ENCODE peak calls at places on chromosomes 12 and 14, in four cellular contexts. X is nephron progenitor cell; B is CD8-positive, alpha-beta T cell; V is RWPE2. F is an unnamed sample.

GRCh38 chr12:112375105-112375504 is 7.1 kb downstream of the HECTD4 start:
- DNase-seq in X (no peak), B (no peak), V (no peak), F (no peak)

GRCh38 chr14:100824156-100824555 is 1.8 kb upstream of the MEG3 start:
- DNase-seq in X (peak), B (no peak), V (no peak), F (peak)

GRCh38 chr14:84036863-84037262 is 1493.1 kb upstream of the FLRT2 start:
- DNase-seq in X (no peak), B (no peak), V (no peak), F (no peak)

GRCh38 chr12:28710882-28711281 is 438.2 kb upstream of the FAR2 start:
- DNase-seq in X (no peak), B (no peak), V (no peak), F (no peak)

GRCh38 chr14:60220084-60220483 is 28.9 kb upstream of the PPM1A start:
- DNase-seq in X (no peak), B (no peak), V (no peak), F (no peak)

GRCh38 chr14:67166450-67166853 is 22.8 kb upstream of the GARIN2 start:
- DNase-seq in X (peak), B (peak), V (no peak), F (no peak)

GRCh38 chr12:19893514-19893913 is 454.2 kb downstream of the AEBP2 start:
- DNase-seq in X (no peak), B (no peak), V (no peak), F (no peak)

GRCh38 chr14:56135668-56136067 is 17.5 kb downstream of the PELI2 start:
- DNase-seq in X (no peak), B (no peak), V (no peak), F (no peak)

GRCh38 chr14:77043177-77043983 is 14.9 kb upstream of the IRF2BPL start:
- DNase-seq in X (no peak), B (peak), V (no peak), F (no peak)

GRCh38 chr14:55071870-55072640 is 20.6 kb downstream of the MAPK1IP1L start:
- DNase-seq in X (peak), B (no peak), V (no peak), F (no peak)

GRCh38 chr12:121089031-121089812 is 43.5 kb upstream of the P2RX7 start:
- DNase-seq in X (no peak), B (no peak), V (no peak), F (no peak)

GRCh38 chr14:64232095-64232830 is 61.9 kb downstream of the ESR2 start:
- DNase-seq in X (no peak), B (no peak), V (no peak), F (no peak)

GRCh38 chr14:51093371-51094281 is 1.3 kb downstream of the TRIM9 start:
- DNase-seq in X (peak), B (peak), V (no peak), F (peak)

GRCh38 chr14:36915089-36915488 is 253.4 kb downstream of the PAX9 start:
- DNase-seq in X (no peak), B (no peak), V (no peak), F (no peak)

GRCh38 chr12:4355843-4356327 is 23.6 kb downstream of the FGF23 start:
- DNase-seq in X (peak), B (peak), V (no peak), F (no peak)

GRCh38 chr12:93318720-93319522 is 58.8 kb upstream of the NUDT4 start:
- DNase-seq in X (no peak), B (no peak), V (no peak), F (no peak)

GRCh38 chr14:26008290-26008689 is 589.5 kb downstream of the NOVA1 start:
- DNase-seq in X (no peak), B (no peak), V (no peak), F (no peak)

GRCh38 chr12:98582093-98582492 is 11.4 kb upstream of the SLC25A3 start:
- DNase-seq in X (no peak), B (no peak), V (no peak), F (no peak)

GRCh38 chr12:7017870-7018349 is 366 bp downstream of the LPCAT3 start:
- DNase-seq in X (peak), B (no peak), V (no peak), F (no peak)

GRCh38 chr12:54932691-54933090 is 51.9 kb downstream of the TESPA1 start:
- DNase-seq in X (no peak), B (no peak), V (no peak), F (no peak)

DNA sequence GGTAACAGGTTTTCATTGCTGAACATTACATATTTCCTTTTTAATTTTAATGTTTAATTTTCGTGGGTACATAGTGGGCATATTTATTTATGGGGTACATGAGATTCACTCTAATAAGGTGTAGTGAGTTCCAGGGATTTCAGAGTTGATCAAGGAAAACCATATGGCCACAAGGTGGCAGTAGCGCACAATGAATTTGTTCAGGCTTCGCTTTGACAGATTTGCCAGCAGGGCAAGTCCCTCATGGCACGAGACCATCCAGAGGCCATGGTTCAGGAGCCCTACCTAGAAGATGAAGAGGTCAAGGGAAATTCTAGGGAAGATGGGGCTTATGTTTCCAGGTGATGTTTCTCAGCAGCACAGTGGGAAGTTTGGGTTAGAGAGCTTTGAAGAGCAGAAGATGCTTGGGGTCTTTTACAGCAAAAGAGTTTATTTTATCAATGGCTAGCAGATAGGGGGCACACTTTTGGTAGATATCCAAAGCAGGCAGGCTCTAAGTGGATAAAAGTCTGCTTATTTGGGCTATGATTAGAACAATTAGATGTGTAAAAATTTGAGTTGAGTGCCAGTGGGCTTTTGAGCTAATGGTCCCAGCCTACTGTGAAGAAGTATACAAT is 1004.4 kb downstream of the AACS start:
- DNase-seq in X (peak), B (no peak), V (no peak), F (no peak)
- TF ChIP-seq CTCF in X (peak), B (no peak), V (peak), F (peak)

GRCh38 chr14:24271834-24272263 is 452 bp upstream of the RABGGTA start:
- DNase-seq in X (no peak), B (no peak), V (no peak), F (no peak)

GRCh38 chr14:24272442-24272841 is 1.0 kb upstream of the RABGGTA start:
- DNase-seq in X (no peak), B (no peak), V (no peak), F (no peak)

GRCh38 chr14:24269910-24270536 is 1.4 kb downstream of the RABGGTA start:
- DNase-seq in X (no peak), B (no peak), V (no peak), F (peak)

GRCh38 chr14:24270537-24271133 is 762 bp downstream of the RABGGTA start:
- DNase-seq in X (no peak), B (no peak), V (no peak), F (no peak)

GRCh38 chr14:24271134-24271833 is at the start of gene RABGGTA:
- DNase-seq in X (peak), B (peak), V (peak), F (peak)
- TF ChIP-seq CTCF in X (peak), B (peak), V (peak), F (peak)

GRCh38 chr12:131159660-131160059 is 206.0 kb downstream of the ADGRD1 start:
- DNase-seq in X (no peak), B (no peak), V (no peak), F (no peak)
- TF ChIP-seq CTCF in X (peak), B (no peak), V (peak), F (peak)

GRCh38 chr12:12975322-12976077 is 23.5 kb upstream of the GPRC5D start:
- DNase-seq in X (peak), B (no peak), V (no peak), F (no peak)
- TF ChIP-seq CTCF in X (no peak), B (no peak), V (no peak), F (peak)

GRCh38 chr12:131983026-131983425 is 33.3 kb downstream of the EP400 start:
- DNase-seq in X (no peak), B (no peak), V (no peak), F (no peak)
- TF ChIP-seq CTCF in X (no peak), B (no peak), V (no peak), F (no peak)

F was measured in chondrocyte.